ENCODE peak calls at places on chromosome 1, in eight cellular contexts. E, R, H, W, L, V, P and X are unnamed samples.
A peak's percentile ranks its signal among the peaks of the same experiment; 100 is the strongest.

GRCh38 chr1:168470821-168471473 is 72.8 kb downstream of the XCL2 start:
- DNase-seq in E (no peak), R (no peak), H (no peak), W (peak; percentile 45), L (no peak), V (peak; percentile 92), P (no peak), X (peak; percentile 88)

GRCh38 chr1:199691540-199691939 is 336.0 kb upstream of the NR5A2 start:
- DNase-seq in E (no peak), R (peak; percentile 79), H (no peak), W (no peak), L (no peak), V (peak; percentile 94), P (no peak), X (peak; percentile 82)

GRCh38 chr1:87252406-87252805 is 76.3 kb upstream of the LMO4 start:
- DNase-seq in E (no peak), R (no peak), H (no peak), W (no peak), L (no peak), V (peak; percentile 21), P (no peak), X (peak; percentile 76)

GRCh38 chr1:114108741-114109255 is 44.9 kb downstream of the SYT6 start:
- DNase-seq in E (peak; percentile 41), R (no peak), H (no peak), W (no peak), L (no peak), V (peak; percentile 39), P (no peak), X (no peak)

GRCh38 chr1:230282157-230282556 is 144.0 kb downstream of the PGBD5 start:
- DNase-seq in E (no peak), R (peak; percentile 58), H (no peak), W (no peak), L (peak; percentile 31), V (no peak), P (no peak), X (no peak)

GRCh38 chr1:183218981-183219621 is 33.0 kb downstream of the LAMC2 start:
- DNase-seq in E (peak; percentile 38), R (peak; percentile 55), H (no peak), W (peak; percentile 38), L (no peak), V (no peak), P (no peak), X (no peak)

GRCh38 chr1:66597500-66597899 is 63.5 kb downstream of the SGIP1 start:
- DNase-seq in E (no peak), R (no peak), H (no peak), W (no peak), L (no peak), V (no peak), P (no peak), X (no peak)

GRCh38 chr1:99180915-99181314 is 83.4 kb upstream of the PLPPR4 start:
- DNase-seq in E (no peak), R (no peak), H (no peak), W (no peak), L (peak; percentile 33), V (no peak), P (no peak), X (no peak)

GRCh38 chr1:11384170-11384554 is 94.8 kb upstream of the DISP3 start:
- DNase-seq in E (no peak), R (no peak), H (no peak), W (no peak), L (no peak), V (peak; percentile 11), P (no peak), X (peak; percentile 13)

GRCh38 chr1:147794570-147794969 is 34.2 kb upstream of the GJA5 start:
- DNase-seq in E (peak; percentile 51), R (no peak), H (no peak), W (no peak), L (no peak), V (no peak), P (no peak), X (no peak)

GRCh38 chr1:99533909-99534907 is 111.7 kb upstream of the PALMD start:
- DNase-seq in E (no peak), R (no peak), H (no peak), W (no peak), L (no peak), V (no peak), P (no peak), X (no peak)

GRCh38 chr1:158008630-158009029 is 15.2 kb downstream of the KIRREL1 start:
- DNase-seq in E (no peak), R (no peak), H (no peak), W (no peak), L (no peak), V (no peak), P (no peak), X (no peak)

GRCh38 chr1:228541725-228542124 is 54.5 kb downstream of the RNF187 start:
- DNase-seq in E (no peak), R (no peak), H (no peak), W (no peak), L (no peak), V (no peak), P (no peak), X (no peak)

GRCh38 chr1:218460367-218460766 is 115.2 kb downstream of the TGFB2 start:
- DNase-seq in E (peak; percentile 22), R (no peak), H (no peak), W (peak; percentile 66), L (no peak), V (peak; percentile 87), P (no peak), X (peak; percentile 61)